ENCODE peak calls at places on chromosomes 12 and 14, in five cellular contexts. V is stomach, Z is A549, P is vagina, R is prostate gland. W is an unnamed sample. For H3K4me1, the result is how much of the 10 kb centered on the place peaks cover.

GRCh38 chr14:57831981-57832380 is 33.9 kb downstream of the SLC35F4 start:
- DNase-seq in P (no peak), V (no peak), Z (peak), R (no peak), W (no peak)

GRCh38 chr12:5467941-5468340 is 36.0 kb downstream of the NTF3 start:
- DNase-seq in V (no peak), P (no peak), Z (no peak), R (no peak), W (no peak)

GRCh38 chr14:63840981-63841380 is 11.8 kb upstream of the SYNE2 start:
- DNase-seq in R (no peak), V (peak), P (no peak), Z (no peak), W (no peak)

GRCh38 chr14:54625158-54625557 is 58.2 kb downstream of the SAMD4A start:
- DNase-seq in R (no peak), V (no peak), Z (no peak), P (no peak), W (no peak)

GRCh38 chr12:31728289-31728916 is 418 bp downstream of the AMN1 start:
- DNase-seq in R (peak), V (peak), Z (peak), P (no peak), W (peak)

GRCh38 chr12:125340791-125341190 is 275.6 kb downstream of the AACS start:
- DNase-seq in Z (peak), R (no peak), P (no peak), V (no peak), W (peak)

GRCh38 chr14:62759796-62760195 is 285.5 kb downstream of the KCNH5 start:
- DNase-seq in V (no peak), Z (no peak), P (no peak), R (no peak), W (no peak)

GRCh38 chr12:107778383-107779015 is 4.0 kb downstream of the ASCL4 start:
- DNase-seq in R (no peak), P (no peak), V (no peak), Z (no peak), W (no peak)

GRCh38 chr14:101480747-101481530 is 80.4 kb upstream of the DIO3 start:
- DNase-seq in R (no peak), P (no peak), Z (peak), V (peak), W (no peak)

GRCh38 chr14:21308479-21309237 is 28.8 kb downstream of the RPGRIP1 start:
- DNase-seq in R (peak), P (peak), Z (peak), V (peak), W (peak)

GRCh38 chr14:34593740-34594375 is 36.1 kb downstream of the SNX6 start:
- DNase-seq in Z (no peak), P (no peak), V (no peak), R (no peak), W (no peak)

GRCh38 chr12:111155020-111155419 is 213.9 kb downstream of the PHETA1 start:
- DNase-seq in R (no peak), Z (no peak), V (no peak), P (no peak), W (no peak)

GRCh38 chr12:15719230-15719629 is 70.0 kb downstream of the EPS8 start:
- DNase-seq in R (no peak), P (no peak), V (no peak), Z (no peak), W (no peak)
- H3K4me1 ChIP-seq in R (under half), P (under half), V (under half), Z (half or more), W (under half)

DNA sequence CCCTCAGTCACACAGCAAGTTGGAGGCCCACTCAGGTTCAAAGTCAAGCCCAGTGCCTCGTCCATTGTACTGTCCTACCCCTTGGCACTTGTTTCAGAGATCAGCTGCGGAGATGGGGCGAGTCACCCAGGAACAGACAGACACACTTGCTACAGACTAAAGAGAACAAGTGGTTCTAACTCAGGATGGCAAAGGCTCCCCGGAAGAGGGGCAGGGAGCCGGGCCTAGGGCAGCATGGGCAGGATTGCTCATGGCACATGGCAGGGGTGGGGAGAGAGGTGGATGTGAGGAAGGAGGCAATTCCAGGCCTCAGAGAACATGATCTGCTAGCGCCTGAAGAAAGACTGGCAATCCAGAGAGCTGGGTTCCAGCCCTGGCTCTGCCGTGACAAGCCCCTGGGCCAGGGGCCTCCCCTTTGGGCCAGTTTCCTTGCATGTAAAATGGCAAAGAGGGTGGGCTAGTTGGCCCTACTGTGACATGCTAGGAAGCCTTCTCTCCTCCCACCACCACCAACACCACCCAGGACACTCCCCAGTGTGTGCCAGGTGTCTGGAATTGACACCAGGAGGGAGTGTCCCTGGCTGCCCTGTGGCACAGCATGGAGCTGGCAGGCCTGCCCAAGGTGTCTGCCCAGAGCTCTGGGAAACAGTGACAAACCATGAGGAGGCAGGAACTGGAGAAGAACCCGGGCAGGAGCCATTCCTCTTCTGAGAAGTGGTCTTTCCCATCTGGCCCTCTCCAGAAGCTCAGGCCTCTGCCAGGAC is 24.0 kb upstream of the IRF2BPL start:
- DNase-seq in Z (no peak), P (no peak), R (peak), V (no peak), W (peak)
- H3K27ac ChIP-seq in Z (peak), P (peak), R (peak), V (peak), W (peak)

GRCh38 chr12:112947761-112948160 is 9.5 kb downstream of the OAS3 start:
- DNase-seq in V (no peak), Z (no peak), P (no peak), R (no peak), W (no peak)

GRCh38 chr12:112946236-112947000 is 8.1 kb downstream of the OAS3 start:
- DNase-seq in Z (no peak), R (no peak), V (no peak), P (no peak), W (no peak)

GRCh38 chr12:112947314-112947713 is 9.0 kb downstream of the OAS3 start:
- DNase-seq in P (no peak), Z (no peak), R (no peak), V (no peak), W (no peak)

GRCh38 chr12:112950701-112951100 is 12.4 kb downstream of the OAS3 start:
- DNase-seq in V (no peak), P (no peak), R (no peak), Z (no peak), W (no peak)

GRCh38 chr12:112948806-112949205 is 10.5 kb downstream of the OAS3 start:
- DNase-seq in Z (no peak), P (no peak), R (no peak), V (no peak), W (no peak)
- TF ChIP-seq POLR2A in Z (no peak), P (no peak), R (no peak), V (no peak), W (no peak)

GRCh38 chr12:53220857-53221202 is 11.2 kb downstream of the RARG start:
- DNase-seq in Z (peak), P (no peak), R (peak), V (peak), W (peak)
- H3K4me1 ChIP-seq in Z (half or more), P (half or more), R (under half), V (half or more), W (half or more)

W was measured in body of pancreas.